ENCODE peak calls at places on chromosomes 2 and 18, in nine cellular contexts. O is lower lobe of right lung, P is tibial artery, D is body of pancreas, E is endothelial cell, J is lower leg skin, L is astrocyte of the spinal cord, V is cardiac muscle cell, Z is Calu3. S is an unnamed sample.

GRCh38 chr2:117691980-117692379 is 122.5 kb upstream of the DDX18 start:
- DNase-seq in J (no peak), V (no peak), E (no peak), O (no peak), D (no peak), L (no peak), P (no peak), Z (no peak), S (no peak)

GRCh38 chr2:45010706-45011036 is 1.4 kb upstream of the SIX2 start:
- DNase-seq in V (no peak), O (no peak), Z (no peak), E (no peak), J (peak), D (no peak), L (no peak), P (no peak), S (no peak)

GRCh38 chr2:28172114-28172898 is 220.4 kb upstream of the FOSL2 start:
- DNase-seq in E (no peak), V (no peak), D (no peak), O (no peak), Z (no peak), L (peak), P (no peak), J (no peak), S (no peak)

GRCh38 chr2:111702809-111703196 is 181.2 kb downstream of the ANAPC1 start:
- DNase-seq in D (no peak), V (no peak), L (no peak), P (no peak), E (no peak), O (no peak), Z (no peak), J (peak), S (no peak)

GRCh38 chr2:181140414-181140813 is 160.0 kb downstream of the UBE2E3 start:
- DNase-seq in J (no peak), D (no peak), Z (no peak), O (no peak), L (peak), V (no peak), P (no peak), E (no peak), S (no peak)

GRCh38 chr2:1807167-1807566 is 62.9 kb upstream of the PXDN start:
- DNase-seq in E (no peak), D (no peak), L (no peak), Z (no peak), P (no peak), V (no peak), J (no peak), O (no peak), S (no peak)

GRCh38 chr2:128310094-128310716 is 8.5 kb downstream of the HS6ST1 start:
- DNase-seq in P (peak), V (no peak), D (peak), Z (no peak), L (no peak), E (no peak), J (peak), O (peak), S (no peak)

GRCh38 chr2:223386984-223387383 is 215.2 kb downstream of the SCG2 start:
- DNase-seq in D (no peak), P (no peak), V (no peak), E (no peak), Z (no peak), J (no peak), L (no peak), O (no peak), S (no peak)

GRCh38 chr2:16666453-16666801 is 793 bp upstream of the CYRIA start:
- DNase-seq in V (no peak), O (no peak), D (no peak), P (no peak), J (no peak), E (no peak), Z (no peak), L (peak), S (no peak)

GRCh38 chr2:36706021-36706328 is 9.5 kb downstream of the VIT start:
- DNase-seq in O (no peak), D (no peak), V (no peak), E (no peak), P (peak), L (no peak), J (peak), Z (no peak), S (no peak)

GRCh38 chr2:36707050-36707449 is 10.5 kb downstream of the VIT start:
- DNase-seq in E (no peak), V (no peak), L (peak), P (peak), D (no peak), Z (peak), J (peak), O (no peak), S (no peak)

GRCh38 chr2:36706451-36706850 is 9.9 kb downstream of the VIT start:
- DNase-seq in E (no peak), D (no peak), L (no peak), V (no peak), Z (no peak), O (no peak), J (peak), P (no peak), S (no peak)

GRCh38 chr2:36705326-36706020 is 9.0 kb downstream of the VIT start:
- DNase-seq in P (no peak), E (no peak), J (no peak), Z (no peak), V (no peak), O (no peak), D (no peak), L (no peak), S (no peak)

DNA sequence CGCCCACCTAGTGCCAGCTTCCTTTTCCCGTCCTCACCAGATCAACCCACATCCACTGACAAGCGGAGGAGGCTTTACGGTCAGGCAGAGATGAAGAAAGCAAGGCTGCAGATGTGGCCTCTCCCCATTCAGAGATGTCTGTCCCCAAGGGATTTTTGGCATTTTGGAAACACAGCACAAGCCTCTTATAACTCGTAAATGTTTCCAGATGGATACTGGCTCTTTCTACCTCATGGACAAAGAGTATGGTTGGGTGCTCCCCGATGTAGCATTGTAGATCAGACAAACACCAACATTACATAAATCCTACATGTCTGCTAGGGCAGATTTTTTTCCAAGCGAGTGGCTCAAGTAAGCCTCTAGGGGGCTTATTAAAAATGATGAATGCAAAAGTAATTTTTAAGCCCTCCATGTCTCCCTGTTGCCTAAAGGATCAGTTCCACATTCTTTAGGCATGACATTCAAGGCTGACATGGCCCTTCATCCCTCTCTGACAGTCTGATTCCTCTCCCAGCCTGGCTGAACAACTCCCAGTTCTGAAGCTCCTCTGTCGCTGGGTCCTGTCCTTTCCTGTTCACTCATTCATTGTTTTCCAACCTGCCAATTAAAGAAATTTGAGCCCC is 11.7 kb downstream of the VIT start:
- DNase-seq in L (peak), O (no peak), V (no peak), D (no peak), Z (no peak), E (no peak), J (peak), P (peak), S (no peak)
- TF ChIP-seq CTCF in L (peak), O (no peak), V (peak), D (no peak), Z (no peak), E (no peak), J (no peak), P (no peak), S (no peak)

DNA sequence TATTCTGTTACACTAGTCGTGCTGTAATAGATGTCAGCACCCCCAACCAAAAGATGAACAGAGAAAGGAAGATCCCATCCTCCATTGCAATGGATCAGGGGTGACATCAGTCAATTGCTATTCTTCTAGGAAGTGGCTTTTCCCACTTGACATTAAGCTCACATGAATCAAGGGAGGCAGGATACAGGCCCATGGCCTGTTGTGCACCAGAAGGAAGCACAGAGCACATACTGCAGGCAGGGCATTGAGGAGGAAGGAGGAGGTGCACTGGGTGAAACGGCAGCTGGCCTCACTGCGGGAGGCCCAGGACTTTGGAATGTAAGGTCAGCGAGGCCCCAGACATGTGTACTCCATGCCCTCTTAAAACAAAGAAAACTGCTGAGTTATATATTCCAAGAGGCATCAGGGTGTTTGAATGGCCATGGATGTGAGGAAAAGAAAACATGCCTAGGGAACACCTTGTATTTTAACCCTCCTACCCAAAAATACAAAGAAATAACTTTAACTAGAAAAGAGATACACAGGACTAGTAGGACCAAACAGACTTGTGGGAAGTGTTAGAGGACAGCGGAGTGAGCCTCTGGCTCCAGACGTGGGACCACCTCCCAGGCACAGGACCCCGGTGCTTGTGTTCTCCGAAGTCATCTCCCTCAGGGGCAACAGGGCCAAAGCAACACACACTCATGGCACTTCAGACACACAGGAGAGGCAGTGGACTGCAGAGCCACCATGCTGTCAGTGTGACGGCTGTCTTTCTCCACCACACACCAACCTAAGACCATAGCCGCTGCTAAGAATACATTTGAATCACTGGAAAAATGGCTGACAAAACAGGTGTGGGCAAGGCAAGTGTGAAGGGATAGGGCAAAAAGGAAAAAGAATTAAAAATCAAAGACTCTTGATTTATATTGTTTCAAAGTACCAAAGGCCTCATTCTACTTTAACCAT is 51.4 kb upstream of the RIOK3 start:
- DNase-seq in Z (peak), V (peak), J (peak), D (peak), L (peak), O (peak), P (no peak), E (peak), S (no peak)
- TF ChIP-seq CTCF in Z (no peak), V (no peak), J (no peak), D (no peak), L (no peak), O (no peak), P (no peak), E (no peak), S (no peak)

GRCh38 chr18:24273596-24273995 is 124.0 kb downstream of the OSBPL1A start:
- DNase-seq in E (no peak), Z (peak), D (no peak), V (no peak), J (no peak), L (no peak), P (no peak), O (no peak), S (no peak)

GRCh38 chr18:24268784-24269550 is 128.7 kb downstream of the OSBPL1A start:
- DNase-seq in V (no peak), L (no peak), Z (no peak), J (no peak), D (no peak), P (no peak), O (no peak), E (no peak), S (no peak)

GRCh38 chr18:24270937-24271380 is 126.7 kb downstream of the OSBPL1A start:
- DNase-seq in L (peak), J (no peak), D (no peak), O (no peak), V (no peak), E (no peak), P (no peak), Z (no peak), S (no peak)

GRCh38 chr18:24270358-24270936 is 127.2 kb downstream of the OSBPL1A start:
- DNase-seq in Z (no peak), P (no peak), O (no peak), L (peak), E (no peak), D (no peak), V (no peak), J (no peak), S (no peak)

GRCh38 chr18:24271381-24272331 is 126.0 kb downstream of the OSBPL1A start:
- DNase-seq in D (peak), J (peak), L (peak), V (peak), Z (peak), E (peak), O (peak), P (peak), S (peak)
- TF ChIP-seq CTCF in D (peak), J (no peak), L (peak), V (peak), Z (no peak), E (no peak), O (no peak), P (peak), S (no peak)

GRCh38 chr2:240522406-240522805 is 35.4 kb downstream of the ANKMY1 start:
- DNase-seq in O (no peak), P (no peak), V (no peak), L (no peak), D (no peak), Z (no peak), J (peak), E (no peak), S (no peak)

GRCh38 chr2:240520974-240521350 is 36.8 kb downstream of the ANKMY1 start:
- DNase-seq in V (no peak), O (no peak), Z (no peak), L (no peak), J (peak), P (no peak), D (no peak), E (no peak), S (no peak)

GRCh38 chr2:240518981-240519380 is 38.8 kb downstream of the ANKMY1 start:
- DNase-seq in E (no peak), P (no peak), D (no peak), O (no peak), J (peak), L (no peak), Z (no peak), V (no peak), S (no peak)

GRCh38 chr2:240519396-240520142 is 38.2 kb downstream of the ANKMY1 start:
- DNase-seq in D (no peak), P (no peak), E (no peak), Z (no peak), J (peak), O (no peak), V (no peak), L (peak), S (no peak)

DNA sequence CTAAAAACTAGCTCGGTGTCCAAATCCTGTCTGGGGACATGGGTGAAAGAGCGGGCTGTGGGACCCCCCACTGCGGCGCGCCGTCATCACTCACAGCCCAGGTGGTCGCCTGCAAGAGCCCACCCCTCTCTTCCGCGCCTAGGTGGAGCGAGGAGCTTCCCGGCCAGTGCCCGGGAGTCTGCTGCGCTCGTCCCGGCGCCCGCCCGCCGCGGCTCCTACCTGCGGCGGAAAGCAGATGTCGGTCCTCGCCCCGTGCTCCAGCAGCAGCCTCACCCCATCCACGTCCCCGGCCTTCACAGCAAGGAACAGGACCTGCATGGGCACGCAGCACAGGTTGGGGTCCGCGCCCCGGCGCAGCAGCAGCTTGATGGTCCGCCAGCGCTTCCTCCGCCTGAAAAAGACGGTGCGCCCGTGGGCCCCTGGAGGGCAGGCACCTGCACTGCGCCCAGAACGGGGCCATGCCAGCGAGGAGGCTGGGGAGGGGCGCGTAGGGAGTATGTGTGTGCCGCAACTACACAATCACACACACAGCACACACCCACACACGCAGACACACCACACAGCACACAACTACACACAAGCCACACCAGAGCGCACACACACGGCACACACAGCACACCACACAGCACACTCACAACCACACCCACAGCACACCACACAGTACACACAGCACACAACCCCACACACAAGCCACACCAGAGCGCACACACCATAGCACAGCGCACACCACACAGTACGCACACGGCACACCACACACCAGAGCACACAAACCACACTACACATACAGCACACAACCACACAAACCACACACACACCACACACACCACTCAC is 37.4 kb downstream of the ANKMY1 start:
- DNase-seq in L (no peak), Z (no peak), E (no peak), D (no peak), J (peak), P (no peak), O (no peak), V (no peak), S (no peak)
- TF ChIP-seq CTCF in L (no peak), Z (no peak), E (no peak), D (no peak), J (no peak), P (no peak), O (no peak), V (no peak), S (no peak)

DNA sequence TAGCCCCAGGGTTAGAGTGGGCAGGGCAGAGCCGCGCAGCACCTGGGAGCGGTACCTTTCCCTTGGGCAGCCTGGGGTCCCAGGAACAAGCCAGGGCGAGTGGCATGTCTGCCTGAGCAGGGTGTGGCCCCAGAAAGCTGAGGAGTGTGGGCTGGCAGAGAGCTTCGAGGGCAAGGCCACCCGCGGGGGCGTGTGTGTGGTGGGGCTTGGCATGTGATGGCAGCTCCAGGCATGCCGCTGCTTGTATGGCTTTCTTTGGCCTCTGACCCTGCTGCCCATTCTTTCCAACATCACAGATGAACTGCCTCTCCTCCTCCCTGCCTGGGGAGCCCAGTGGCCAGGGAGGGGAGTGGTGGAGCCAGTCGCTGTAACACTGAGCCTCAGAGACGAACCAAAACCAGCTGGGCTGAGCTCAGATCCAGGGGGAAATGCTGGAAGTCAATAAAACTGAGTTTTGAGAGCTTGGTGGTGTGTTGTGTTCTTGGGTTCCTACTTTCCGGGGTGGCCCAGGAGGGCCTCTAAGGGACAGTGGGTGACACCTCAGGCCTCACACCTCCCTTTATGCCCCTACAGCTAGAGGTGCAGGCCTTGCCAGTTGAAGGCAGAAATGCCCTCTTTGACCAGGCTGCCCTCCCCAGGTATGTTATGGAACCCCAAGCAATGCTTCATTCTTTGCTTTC is 7.4 kb downstream of the DNAJB2 start:
- DNase-seq in L (no peak), J (peak), Z (no peak), D (peak), O (no peak), E (no peak), P (no peak), V (no peak), S (peak)
- TF ChIP-seq CTCF in L (no peak), J (no peak), Z (no peak), D (no peak), O (no peak), E (no peak), P (no peak), V (no peak), S (no peak)

GRCh38 chr2:175999283-175999819 is 2.7 kb downstream of the LNPK start:
- DNase-seq in V (no peak), J (no peak), D (no peak), O (no peak), P (no peak), E (no peak), Z (no peak), L (no peak), S (no peak)

GRCh38 chr2:176003958-176004357 is 1.9 kb upstream of the LNPK start:
- DNase-seq in V (no peak), L (no peak), O (no peak), P (no peak), D (no peak), E (no peak), J (no peak), Z (no peak), S (no peak)

GRCh38 chr2:176001281-176001902 is 675 bp downstream of the LNPK start:
- DNase-seq in O (peak), P (peak), J (peak), D (peak), L (peak), Z (peak), E (peak), V (peak), S (peak)

GRCh38 chr2:176002684-176003225 is 688 bp upstream of the LNPK start:
- DNase-seq in E (peak), J (no peak), O (peak), D (peak), L (peak), P (peak), Z (peak), V (peak), S (peak)

GRCh38 chr2:176001903-176002683 is at the start of gene LNPK:
- DNase-seq in V (peak), D (peak), E (peak), O (peak), L (peak), P (peak), J (peak), Z (peak), S (peak)
- TF ChIP-seq CTCF in V (no peak), D (no peak), E (no peak), O (no peak), L (no peak), P (no peak), J (no peak), Z (no peak), S (no peak)

DNA sequence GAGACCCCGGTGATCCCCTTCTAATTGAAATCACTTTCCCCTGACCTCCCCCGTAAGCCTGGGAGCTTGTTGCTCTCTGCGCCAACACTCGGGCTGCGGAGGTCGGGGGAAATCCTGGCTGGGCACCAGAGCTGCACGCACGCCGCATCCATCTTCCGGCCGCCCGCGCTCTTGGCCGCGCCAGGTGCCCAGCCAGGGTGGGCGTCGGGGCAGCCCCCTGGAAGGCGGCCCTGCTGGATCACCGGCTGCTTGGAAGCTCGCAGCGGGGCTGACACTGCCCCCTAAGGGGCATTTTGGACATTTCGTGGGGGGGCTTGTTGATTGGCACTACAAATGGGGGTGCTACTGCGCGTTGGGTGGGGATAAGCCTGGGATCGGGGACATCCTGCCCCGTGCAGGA is 280.3 kb upstream of the SKOR2 start:
- DNase-seq in V (no peak), P (no peak), O (no peak), L (no peak), E (no peak), D (no peak), J (no peak), Z (no peak), S (no peak)
- TF ChIP-seq CTCF in V (no peak), P (no peak), O (no peak), L (no peak), E (no peak), D (no peak), J (no peak), Z (no peak), S (no peak)

GRCh38 chr2:163132850-163133249 is 294.3 kb upstream of the KCNH7 start:
- DNase-seq in O (no peak), P (no peak), V (peak), D (no peak), J (no peak), E (no peak), L (peak), Z (no peak), S (peak)
- TF ChIP-seq CTCF in O (peak), P (no peak), V (peak), D (peak), J (no peak), E (peak), L (peak), Z (peak), S (no peak)

S was measured in GM20000.